ENCODE peak calls at places on chromosomes 16 and 17, in nine cellular contexts. Q is tibial nerve; C is ovary; I is astrocyte of the spinal cord; B is H7; E is foreskin melanocyte; S is left lung; L is CD8-positive, alpha-beta T cell; M is T-helper 9 cell. O is an unnamed sample.
A peak's percentile ranks its signal among the peaks of the same experiment; 100 is the strongest.

GRCh38 chr16:30636599-30636998 is 14.2 kb upstream of the PRR14 start:
- DNase-seq in Q (no peak), C (no peak), I (no peak), B (no peak), E (no peak), S (no peak), L (no peak), M (no peak), O (no peak)

GRCh38 chr17:51608251-51608933 is 348.0 kb downstream of the UTP18 start:
- DNase-seq in Q (no peak), C (no peak), I (no peak), B (no peak), E (no peak), S (no peak), L (no peak), M (no peak), O (no peak)

GRCh38 chr16:30585022-30585399 is 486 bp downstream of the ZNF785 start:
- DNase-seq in Q (no peak), C (no peak), I (no peak), B (peak; percentile 80), E (no peak), S (no peak), L (no peak), M (no peak), O (no peak)

GRCh38 chr17:65409381-65409780 is 152.1 kb downstream of the AXIN2 start:
- DNase-seq in Q (no peak), C (no peak), I (no peak), B (no peak), E (no peak), S (no peak), L (no peak), M (no peak), O (no peak)

GRCh38 chr17:62052765-62053338 is 12.2 kb downstream of the MED13 start:
- DNase-seq in Q (no peak), C (no peak), I (no peak), B (no peak), E (no peak), S (no peak), L (no peak), M (no peak), O (no peak)

GRCh38 chr16:66741971-66742396 is 9.4 kb downstream of the DYNC1LI2 start:
- DNase-seq in Q (no peak), C (no peak), I (no peak), B (no peak), E (peak; percentile 71), S (no peak), L (no peak), M (no peak), O (no peak)

GRCh38 chr16:77946834-77947233 is 75.5 kb upstream of the CLEC3A start:
- DNase-seq in Q (no peak), C (no peak), I (no peak), B (peak; percentile 30), E (no peak), S (no peak), L (no peak), M (no peak), O (no peak)

GRCh38 chr17:39208893-39209292 is 8.8 kb downstream of the RPL19 start:
- DNase-seq in Q (no peak), C (no peak), I (no peak), B (peak; percentile 65), E (no peak), S (peak; percentile 67), L (peak; percentile 28), M (no peak), O (no peak)

GRCh38 chr17:48728232-48729231 is at the start of gene HOXB13:
- DNase-seq in Q (no peak), C (no peak), I (no peak), B (peak; percentile 83), E (peak; percentile 79), S (no peak), L (peak; percentile 43), M (no peak), O (no peak)

GRCh38 chr16:88130016-88130415 is 178.8 kb downstream of the BANP start:
- DNase-seq in Q (no peak), C (no peak), I (no peak), B (no peak), E (no peak), S (no peak), L (no peak), M (no peak), O (no peak)

GRCh38 chr17:73288534-73289302 is 23.1 kb downstream of the CDC42EP4 start:
- DNase-seq in Q (peak; percentile 46), C (no peak), I (peak; percentile 12), B (no peak), E (no peak), S (peak; percentile 74), L (no peak), M (no peak), O (no peak)

GRCh38 chr16:50521246-50521900 is 26.8 kb upstream of the NKD1 start:
- DNase-seq in Q (no peak), C (no peak), I (no peak), B (no peak), E (no peak), S (no peak), L (no peak), M (no peak), O (no peak)

GRCh38 chr17:38616361-38616760 is 10.6 kb upstream of the SRCIN1 start:
- DNase-seq in Q (no peak), C (no peak), I (no peak), B (peak; percentile 28), E (no peak), S (no peak), L (no peak), M (no peak), O (no peak)

GRCh38 chr16:70158261-70158939 is 15.2 kb upstream of the CLEC18C start:
- DNase-seq in Q (no peak), C (no peak), I (no peak), B (peak; percentile 61), E (no peak), S (no peak), L (no peak), M (no peak), O (no peak)

GRCh38 chr17:72614476-72614870 is 478.0 kb downstream of the SLC39A11 start:
- DNase-seq in Q (no peak), C (no peak), I (peak; percentile 48), B (no peak), E (no peak), S (no peak), L (no peak), M (no peak), O (no peak)

GRCh38 chr16:57762365-57763289 is 27.1 kb downstream of the KATNB1 start:
- DNase-seq in Q (no peak), C (no peak), I (no peak), B (no peak), E (no peak), S (no peak), L (no peak), M (no peak), O (no peak)

GRCh38 chr17:79065105-79065670 is 9.4 kb upstream of the ENGASE start:
- DNase-seq in Q (no peak), C (no peak), I (no peak), B (peak; percentile 75), E (peak; percentile 19), S (peak; percentile 34), L (peak; percentile 65), M (peak; percentile 50), O (peak; percentile 46)

GRCh38 chr16:87535457-87535854 is 42.6 kb upstream of the ZCCHC14 start:
- DNase-seq in Q (no peak), C (no peak), I (no peak), B (no peak), E (no peak), S (no peak), L (no peak), M (no peak), O (no peak)

GRCh38 chr17:21199311-21199710 is 14.7 kb downstream of the TMEM11 start:
- DNase-seq in Q (no peak), C (no peak), I (peak; percentile 19), B (peak; percentile 80), E (no peak), S (no peak), L (no peak), M (no peak), O (no peak)

GRCh38 chr16:74867281-74867849 is 92.7 kb upstream of the FA2H start:
- DNase-seq in Q (no peak), C (no peak), I (no peak), B (no peak), E (no peak), S (no peak), L (no peak), M (no peak), O (no peak)

GRCh38 chr16:76946879-76947278 is 244.1 kb upstream of the MON1B start:
- DNase-seq in Q (no peak), C (no peak), I (peak; percentile 64), B (no peak), E (peak; percentile 25), S (no peak), L (no peak), M (no peak), O (no peak)

GRCh38 chr17:31586946-31587345 is 195.5 kb downstream of the RAB11FIP4 start:
- DNase-seq in Q (no peak), C (no peak), I (no peak), B (no peak), E (no peak), S (no peak), L (no peak), M (no peak), O (no peak)

GRCh38 chr17:11922634-11923033 is 74.6 kb downstream of the ZNF18 start:
- DNase-seq in Q (no peak), C (no peak), I (no peak), B (no peak), E (no peak), S (no peak), L (no peak), M (no peak), O (no peak)